ENCODE peak calls at places on chromosomes 16 and 17, in nine cellular contexts. D is heart right ventricle, F is dermis blood vessel endothelial cell, S is neural progenitor cell, L is fibroblast of the aortic adventitia, U is HFFc6, J is caudate nucleus, A is epithelial cell of esophagus, N is T-helper 1 cell. Y is an unnamed sample.

GRCh38 chr17:79552405-79552804 is 58.4 kb downstream of the RBFOX3 start:
- DNase-seq in D (no peak), F (no peak), S (no peak), L (no peak), U (no peak), J (no peak), A (no peak), N (no peak), Y (no peak)

GRCh38 chr17:10384175-10384574 is 11.4 kb upstream of the MYH13 start:
- DNase-seq in D (no peak), F (no peak), S (peak; percentile 73), L (no peak), U (no peak), J (no peak), A (no peak), N (no peak), Y (peak; percentile 22)

GRCh38 chr16:11783319-11784047 is 13.6 kb downstream of the ZC3H7A start:
- DNase-seq in D (no peak), F (peak; percentile 86), S (no peak), L (peak; percentile 80), U (peak; percentile 35), J (no peak), A (peak; percentile 41), N (peak; percentile 64), Y (no peak)

GRCh38 chr16:180101-180920 is at the start of gene HBQ1:
- DNase-seq in D (peak; percentile 24), F (peak; percentile 56), S (peak; percentile 78), L (no peak), U (no peak), J (no peak), A (peak; percentile 33), N (no peak), Y (peak; percentile 84)

GRCh38 chr17:72603346-72604242 is 482.8 kb downstream of the SOX9 start:
- DNase-seq in D (no peak), F (no peak), S (no peak), L (no peak), U (peak; percentile 32), J (no peak), A (no peak), N (no peak), Y (no peak)

GRCh38 chr16:31072540-31073072 is 1.4 kb downstream of the ZNF668 start:
- DNase-seq in D (no peak), F (peak; percentile 56), S (peak; percentile 39), L (peak; percentile 42), U (peak; percentile 45), J (no peak), A (peak; percentile 57), N (peak; percentile 23), Y (no peak)

GRCh38 chr17:49063652-49064051 is 66.5 kb downstream of the IGF2BP1 start:
- DNase-seq in D (no peak), F (no peak), S (no peak), L (peak; percentile 61), U (no peak), J (peak; percentile 1), A (no peak), N (no peak), Y (no peak)

GRCh38 chr17:18379246-18380146 is 1.9 kb downstream of the EVPLL start:
- DNase-seq in D (no peak), F (no peak), S (no peak), L (no peak), U (no peak), J (no peak), A (peak; percentile 32), N (no peak), Y (no peak)

GRCh38 chr17:77317091-77317519 is 176.3 kb downstream of the SEC14L1 start:
- DNase-seq in D (no peak), F (peak; percentile 52), S (no peak), L (no peak), U (no peak), J (no peak), A (no peak), N (no peak), Y (peak; percentile 12)

GRCh38 chr16:67104061-67104460 is 5.7 kb upstream of the PHAF1 start:
- DNase-seq in D (no peak), F (peak; percentile 67), S (peak; percentile 50), L (peak; percentile 33), U (no peak), J (no peak), A (no peak), N (no peak), Y (peak; percentile 54)

GRCh38 chr16:89870440-89870839 is 3.0 kb upstream of the TCF25 start:
- DNase-seq in D (no peak), F (no peak), S (no peak), L (no peak), U (no peak), J (no peak), A (no peak), N (no peak), Y (no peak)

GRCh38 chr17:38595892-38596291 is 9.9 kb downstream of the SRCIN1 start:
- DNase-seq in D (no peak), F (no peak), S (peak; percentile 23), L (no peak), U (no peak), J (no peak), A (no peak), N (no peak), Y (no peak)

GRCh38 chr16:47732806-47733150 is 271.6 kb downstream of the PHKB start:
- DNase-seq in D (no peak), F (peak; percentile 21), S (no peak), L (peak; percentile 91), U (peak; percentile 82), J (no peak), A (peak; percentile 86), N (no peak), Y (no peak)

GRCh38 chr16:13995194-13995593 is 75.2 kb downstream of the ERCC4 start:
- DNase-seq in D (no peak), F (no peak), S (no peak), L (no peak), U (no peak), J (no peak), A (no peak), N (no peak), Y (no peak)

GRCh38 chr16:57329718-57330327 is 28.8 kb upstream of the CCL22 start:
- DNase-seq in D (no peak), F (no peak), S (no peak), L (no peak), U (no peak), J (no peak), A (no peak), N (no peak), Y (no peak)

GRCh38 chr16:13453938-13454553 is 465.9 kb upstream of the ERCC4 start:
- DNase-seq in D (no peak), F (peak; percentile 15), S (peak; percentile 60), L (no peak), U (peak; percentile 8), J (no peak), A (peak; percentile 46), N (no peak), Y (peak; percentile 54)

GRCh38 chr16:8583199-8583598 is 7.1 kb downstream of the TMEM114 start:
- DNase-seq in D (no peak), F (no peak), S (no peak), L (no peak), U (no peak), J (no peak), A (peak; percentile 47), N (no peak), Y (no peak)

GRCh38 chr16:28326881-28327610 is 34.7 kb downstream of the SBK1 start:
- DNase-seq in D (peak; percentile 51), F (peak; percentile 74), S (peak; percentile 81), L (peak; percentile 37), U (peak; percentile 34), J (no peak), A (peak; percentile 54), N (peak; percentile 45), Y (peak; percentile 89)

GRCh38 chr17:67221062-67221998 is 23.7 kb downstream of the HELZ start:
- DNase-seq in D (no peak), F (peak; percentile 69), S (peak; percentile 39), L (peak; percentile 50), U (peak; percentile 54), J (no peak), A (peak; percentile 46), N (no peak), Y (peak; percentile 30)

GRCh38 chr17:72164340-72164739 is 43.5 kb downstream of the SOX9 start:
- DNase-seq in D (no peak), F (no peak), S (no peak), L (no peak), U (no peak), J (no peak), A (no peak), N (no peak), Y (no peak)

GRCh38 chr16:86343733-86344585 is 166.4 kb upstream of the FOXF1 start:
- DNase-seq in D (no peak), F (peak; percentile 71), S (no peak), L (peak; percentile 56), U (no peak), J (no peak), A (no peak), N (no peak), Y (no peak)

GRCh38 chr17:39641883-39642282 is 4.9 kb downstream of the STARD3 start:
- DNase-seq in D (no peak), F (no peak), S (no peak), L (no peak), U (no peak), J (no peak), A (no peak), N (no peak), Y (no peak)

GRCh38 chr17:7880076-7880868 is 8.3 kb upstream of the CHD3 start:
- DNase-seq in D (no peak), F (no peak), S (no peak), L (no peak), U (no peak), J (no peak), A (no peak), N (no peak), Y (no peak)

GRCh38 chr17:17568772-17569195 is 22.7 kb downstream of the PEMT start:
- DNase-seq in D (peak; percentile 85), F (peak; percentile 76), S (peak; percentile 83), L (peak; percentile 37), U (peak; percentile 24), J (peak; percentile 33), A (peak; percentile 71), N (peak; percentile 40), Y (peak; percentile 85)

GRCh38 chr16:23863511-23864422 is 28.0 kb downstream of the PRKCB start:
- DNase-seq in D (no peak), F (no peak), S (no peak), L (no peak), U (no peak), J (no peak), A (no peak), N (peak; percentile 9), Y (no peak)

GRCh38 chr16:2056681-2057407 is 9.1 kb downstream of the TSC2 start:
- DNase-seq in D (no peak), F (no peak), S (peak; percentile 59), L (no peak), U (no peak), J (no peak), A (peak; percentile 33), N (no peak), Y (no peak)

GRCh38 chr17:31394544-31394943 is 3.1 kb downstream of the RAB11FIP4 start:
- DNase-seq in D (peak; percentile 64), F (peak; percentile 80), S (peak; percentile 90), L (peak; percentile 83), U (peak; percentile 66), J (no peak), A (peak; percentile 68), N (peak; percentile 15), Y (no peak)

Y was measured in glutamatergic neuron.